ENCODE peak calls at places on chromosomes 1 and 21, in eight cellular contexts. H, C, B, O, N, X, D and K are unnamed samples.
A peak's percentile ranks its signal among the peaks of the same experiment; 100 is the strongest.

GRCh38 chr21:45325206-45326168 is 37.8 kb upstream of the POFUT2 start:
- DNase-seq in X (no peak), N (no peak), H (no peak), B (no peak), C (no peak), D (no peak), O (no peak), K (no peak)

GRCh38 chr1:46509414-46509813 is 19.8 kb downstream of the DMBX1 start:
- DNase-seq in X (no peak), C (no peak), N (no peak), D (no peak), H (no peak), O (no peak), B (no peak), K (no peak)

GRCh38 chr1:32798679-32799416 is 18.3 kb downstream of the YARS1 start:
- DNase-seq in O (peak; percentile 50), D (no peak), C (no peak), H (no peak), B (no peak), X (no peak), N (no peak), K (peak; percentile 51)

GRCh38 chr1:115308969-115309368 is 29.1 kb downstream of the NGF start:
- DNase-seq in X (no peak), H (no peak), N (no peak), O (no peak), C (no peak), B (no peak), D (no peak), K (no peak)

GRCh38 chr1:175935166-175935565 is 191.8 kb upstream of the TNR start:
- DNase-seq in O (no peak), X (no peak), H (no peak), D (no peak), C (no peak), B (no peak), N (no peak), K (no peak)

GRCh38 chr1:30402031-30402430 is 321.4 kb downstream of the MATN1 start:
- DNase-seq in B (no peak), X (no peak), H (no peak), D (no peak), C (no peak), N (no peak), O (no peak), K (no peak)

GRCh38 chr1:36805979-36806640 is 228.2 kb downstream of the GRIK3 start:
- DNase-seq in B (no peak), C (no peak), O (no peak), D (no peak), X (no peak), H (no peak), N (no peak), K (no peak)

GRCh38 chr1:228304766-228305395 is 97.0 kb downstream of the OBSCN start:
- DNase-seq in B (no peak), H (peak; percentile 7), C (no peak), O (no peak), N (no peak), X (no peak), D (no peak), K (no peak)

GRCh38 chr1:109509176-109510134 is at the start of gene AMIGO1:
- DNase-seq in X (no peak), H (peak; percentile 68), C (peak; percentile 75), O (no peak), N (peak; percentile 19), D (no peak), B (peak; percentile 87), K (peak; percentile 81)

GRCh38 chr1:53115403-53116306 is 26.8 kb downstream of the SLC1A7 start:
- DNase-seq in O (peak; percentile 99), N (no peak), B (no peak), C (no peak), X (no peak), D (no peak), H (no peak), K (no peak)

GRCh38 chr21:23455676-23456075 is 2151.6 kb downstream of the MRPL39 start:
- DNase-seq in N (no peak), X (no peak), C (no peak), H (no peak), O (no peak), B (no peak), D (no peak), K (no peak)